ENCODE peak calls at places on chromosomes 13 and 19, in ten cellular contexts. N is body of pancreas, Y is neuronal stem cell, J is fibroblast of lung, D is psoas muscle, E is kidney, W is right cardiac atrium, V is endodermal cell, Q is ovary, A is iPS DF 6.9. L is an unnamed sample. For H3K4me1, the result is how much of the 10 kb centered on the place peaks cover.

GRCh38 chr13:65472336-65472735 is 1757.8 kb downstream of the PCDH9 start:
- DNase-seq in W (no peak), A (no peak), J (no peak), E (no peak), D (no peak), Y (no peak), V (no peak), Q (no peak), N (no peak), L (no peak)

GRCh38 chr13:100674363-100674847 is at the start of gene TMTC4:
- DNase-seq in E (no peak), D (no peak), W (no peak), V (no peak), J (no peak), Q (no peak), N (no peak), Y (peak), A (no peak), L (no peak)

GRCh38 chr19:10228925-10229324 is 2.2 kb downstream of the S1PR2 start:
- DNase-seq in Y (no peak), J (peak), Q (no peak), N (peak), W (no peak), D (no peak), E (no peak), V (peak), A (no peak), L (no peak)

GRCh38 chr19:37719111-37719926 is at the start of gene ZNF607:
- DNase-seq in Y (peak), A (peak), D (peak), N (peak), J (peak), Q (peak), V (peak), E (peak), W (peak), L (peak)

GRCh38 chr19:6767081-6767356 is 216 bp downstream of the SH2D3A start:
- DNase-seq in A (no peak), V (no peak), N (no peak), D (no peak), Y (no peak), J (no peak), Q (no peak), W (no peak), E (no peak), L (no peak)

GRCh38 chr19:55632463-55632834 is 8.1 kb upstream of the ZNF784 start:
- DNase-seq in J (peak), N (peak), A (peak), D (peak), Q (peak), V (peak), E (no peak), W (peak), Y (peak), L (peak)

GRCh38 chr13:21749410-21749809 is 78.5 kb downstream of the FGF9 start:
- DNase-seq in N (no peak), D (no peak), Y (no peak), J (peak), V (no peak), A (no peak), Q (no peak), W (no peak), E (no peak), L (no peak)

GRCh38 chr13:81171065-81171647 is 830.2 kb upstream of the SPRY2 start:
- DNase-seq in E (no peak), Y (peak), A (peak), W (no peak), Q (no peak), V (no peak), D (no peak), J (peak), N (no peak), L (no peak)

GRCh38 chr13:30021611-30022010 is 171.2 kb upstream of the UBL3 start:
- DNase-seq in D (no peak), E (no peak), Q (no peak), Y (no peak), W (no peak), V (no peak), A (no peak), J (no peak), N (no peak), L (no peak)

GRCh38 chr19:35846038-35846668 is 6.2 kb downstream of the NPHS1 start:
- DNase-seq in Q (no peak), V (peak), A (no peak), J (no peak), E (no peak), Y (no peak), D (no peak), W (peak), N (peak), L (no peak)

GRCh38 chr19:56712609-56713008 is 41.1 kb upstream of the ZNF835 start:
- DNase-seq in D (no peak), N (peak), A (no peak), V (no peak), Q (peak), Y (peak), W (no peak), J (no peak), E (no peak), L (no peak)

GRCh38 chr19:10288662-10289166 is 1.0 kb upstream of the ICAM5 start:
- DNase-seq in Q (no peak), V (peak), D (no peak), W (no peak), N (no peak), Y (no peak), E (no peak), J (no peak), A (no peak), L (no peak)

GRCh38 chr13:62250501-62251175 is 835.0 kb upstream of the PCDH20 start:
- DNase-seq in Y (no peak), N (no peak), V (no peak), E (no peak), J (peak), W (no peak), Q (no peak), A (no peak), D (no peak), L (no peak)

GRCh38 chr13:36913463-36913862 is 6.6 kb downstream of the SMAD9 start:
- DNase-seq in A (no peak), Q (no peak), E (no peak), J (no peak), W (no peak), Y (no peak), N (no peak), V (no peak), D (no peak), L (no peak)

GRCh38 chr19:42166336-42166735 is 34.1 kb upstream of the POU2F2 start:
- DNase-seq in D (no peak), E (no peak), V (no peak), Q (no peak), W (no peak), N (no peak), Y (no peak), A (no peak), J (no peak), L (no peak)

GRCh38 chr19:12723643-12724426 is at the start of gene TNPO2:
- DNase-seq in V (peak), Y (peak), D (peak), W (peak), N (peak), E (peak), A (no peak), Q (peak), J (peak), L (no peak)

GRCh38 chr13:97945792-97946419 is 7.6 kb upstream of the IPO5 start:
- DNase-seq in V (no peak), A (no peak), D (no peak), Q (no peak), E (no peak), J (no peak), N (no peak), Y (no peak), W (no peak), L (no peak)

GRCh38 chr13:94641432-94641941 is 39.8 kb downstream of the GPR180 start:
- DNase-seq in D (no peak), W (no peak), A (no peak), Q (no peak), V (no peak), N (no peak), Y (no peak), E (no peak), J (peak), L (no peak)

GRCh38 chr13:35475131-35475959 is 1.1 kb downstream of the MAB21L1 start:
- DNase-seq in D (peak), J (peak), Y (peak), A (no peak), Q (peak), N (no peak), W (peak), V (peak), E (peak), L (no peak)

GRCh38 chr19:31890230-31890629 is 455.2 kb upstream of the ZNF507 start:
- DNase-seq in Y (no peak), V (peak), Q (peak), A (no peak), E (no peak), J (no peak), D (no peak), W (no peak), N (no peak), L (no peak)

GRCh38 chr13:101691326-101691725 is 238.9 kb downstream of the ITGBL1 start:
- DNase-seq in W (no peak), E (no peak), J (peak), N (no peak), A (no peak), D (no peak), Q (no peak), V (no peak), Y (no peak), L (no peak)

GRCh38 chr19:5624741-5625140 is 1.9 kb downstream of the SAFB start:
- DNase-seq in D (no peak), E (no peak), W (no peak), N (no peak), J (no peak), Y (no peak), Q (no peak), A (no peak), V (no peak), L (no peak)

GRCh38 chr13:113064534-113065405 is 40.8 kb upstream of the F7 start:
- DNase-seq in W (peak), Q (no peak), N (no peak), V (no peak), J (peak), D (peak), E (peak), Y (no peak), A (no peak), L (no peak)

GRCh38 chr19:48290341-48290922 is 20.6 kb downstream of the ZNF114 start:
- DNase-seq in V (peak), A (peak), W (no peak), Q (no peak), J (peak), E (no peak), N (no peak), D (no peak), Y (peak), L (no peak)

GRCh38 chr13:99280166-99280565 is 22.0 kb upstream of the GPR18 start:
- DNase-seq in D (no peak), E (no peak), Y (no peak), Q (no peak), J (no peak), V (no peak), W (no peak), N (no peak), A (no peak), L (no peak)
- H3K4me1 ChIP-seq in D (under half), E (under half), Y (under half), Q (under half), J (under half), V (under half), W (under half), N (under half), A (under half), L (under half)

DNA sequence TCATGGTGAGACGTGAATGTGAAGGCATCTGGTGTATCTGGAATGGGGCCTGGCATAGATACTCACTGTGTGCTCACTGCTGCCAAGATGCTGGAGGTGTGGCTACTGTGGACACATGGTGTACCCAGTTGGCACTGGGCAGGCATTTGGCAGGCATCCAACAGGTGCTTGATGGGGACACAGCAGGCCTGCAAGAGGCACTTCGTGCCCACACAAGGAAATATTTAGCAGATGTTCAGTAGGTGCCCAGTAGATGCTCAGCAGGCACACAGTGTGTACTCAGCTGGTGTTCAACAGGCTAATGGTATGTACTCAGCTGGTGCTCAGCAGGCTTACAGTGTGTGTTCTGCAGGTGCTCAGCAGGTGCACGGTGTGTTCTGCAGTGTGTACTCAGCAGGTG is 14.2 kb downstream of the CRTC1 start:
- DNase-seq in W (no peak), A (no peak), N (peak), V (no peak), E (peak), Q (no peak), J (no peak), Y (no peak), D (no peak), L (no peak)
- H3K4me1 ChIP-seq in W (under half), A (under half), N (under half), V (under half), E (under half), Q (under half), J (under half), Y (under half), D (under half), L (under half)

DNA sequence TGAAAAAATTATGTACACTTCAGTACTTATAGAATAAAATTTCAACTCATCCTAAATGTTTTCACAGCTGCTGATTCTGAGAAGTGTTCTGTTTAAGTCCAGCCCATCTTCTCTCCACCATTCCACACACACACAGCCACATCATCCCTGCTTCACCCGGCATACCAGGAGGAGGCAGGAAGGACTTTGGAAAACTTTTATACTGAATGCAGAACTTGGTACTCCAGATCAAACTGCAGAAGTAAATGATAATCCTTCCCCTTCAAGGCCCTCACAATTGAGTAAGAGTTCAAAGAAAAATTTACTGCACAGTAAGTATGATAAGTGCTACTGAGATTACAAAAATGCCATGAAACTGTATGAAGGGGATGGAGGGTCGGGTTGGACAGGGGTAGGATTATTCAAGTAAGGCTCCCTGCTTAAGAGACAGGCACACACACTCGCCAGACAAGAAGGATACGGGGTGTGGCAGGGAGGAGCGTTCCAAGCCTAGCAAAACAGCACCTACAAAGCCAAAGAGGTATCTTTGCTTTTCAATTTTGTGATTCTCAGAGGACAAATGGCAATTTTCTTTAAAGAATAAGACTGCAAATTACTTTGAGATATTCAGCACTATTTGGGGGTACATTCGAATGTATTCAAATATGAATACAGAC is 2.6 kb downstream of the USP12 start:
- DNase-seq in D (no peak), V (no peak), N (no peak), W (no peak), Q (no peak), A (no peak), E (no peak), Y (no peak), J (no peak), L (no peak)
- H3K4me1 ChIP-seq in D (half or more), V (under half), N (under half), W (under half), Q (under half), A (under half), E (under half), Y (under half), J (under half), L (under half)

GRCh38 chr13:106496072-106496997 is 39.1 kb downstream of the EFNB2 start:
- DNase-seq in D (no peak), A (no peak), W (no peak), N (no peak), E (no peak), V (no peak), Q (no peak), Y (no peak), J (no peak), L (no peak)
- H3K4me1 ChIP-seq in D (half or more), A (under half), W (under half), N (under half), E (under half), V (under half), Q (under half), Y (under half), J (under half), L (under half)

DNA sequence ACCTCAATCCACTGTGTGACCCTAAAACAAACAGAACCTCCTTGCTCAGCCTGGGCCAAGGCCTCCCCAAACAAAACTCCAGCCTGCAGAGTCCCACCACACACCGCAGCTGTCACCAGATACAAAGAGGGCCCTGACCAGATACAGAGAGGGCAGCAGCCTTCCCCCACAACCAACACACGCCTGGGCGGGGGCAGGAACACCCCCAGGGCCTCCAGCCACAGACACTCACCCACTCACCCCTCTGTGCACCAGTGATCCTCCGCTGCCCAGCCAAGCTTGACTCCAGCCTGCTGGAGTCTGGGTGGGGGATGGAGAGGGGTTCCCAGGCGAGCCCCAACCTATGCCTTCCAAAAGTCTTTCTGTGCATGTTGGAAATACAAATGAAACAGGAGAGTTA is 5.9 kb upstream of the CIRBP start:
- DNase-seq in W (no peak), N (no peak), E (peak), A (no peak), D (peak), Q (peak), Y (no peak), V (no peak), J (no peak), L (no peak)
- H3K4me1 ChIP-seq in W (under half), N (half or more), E (under half), A (under half), D (half or more), Q (under half), Y (half or more), V (under half), J (half or more), L (half or more)

DNA sequence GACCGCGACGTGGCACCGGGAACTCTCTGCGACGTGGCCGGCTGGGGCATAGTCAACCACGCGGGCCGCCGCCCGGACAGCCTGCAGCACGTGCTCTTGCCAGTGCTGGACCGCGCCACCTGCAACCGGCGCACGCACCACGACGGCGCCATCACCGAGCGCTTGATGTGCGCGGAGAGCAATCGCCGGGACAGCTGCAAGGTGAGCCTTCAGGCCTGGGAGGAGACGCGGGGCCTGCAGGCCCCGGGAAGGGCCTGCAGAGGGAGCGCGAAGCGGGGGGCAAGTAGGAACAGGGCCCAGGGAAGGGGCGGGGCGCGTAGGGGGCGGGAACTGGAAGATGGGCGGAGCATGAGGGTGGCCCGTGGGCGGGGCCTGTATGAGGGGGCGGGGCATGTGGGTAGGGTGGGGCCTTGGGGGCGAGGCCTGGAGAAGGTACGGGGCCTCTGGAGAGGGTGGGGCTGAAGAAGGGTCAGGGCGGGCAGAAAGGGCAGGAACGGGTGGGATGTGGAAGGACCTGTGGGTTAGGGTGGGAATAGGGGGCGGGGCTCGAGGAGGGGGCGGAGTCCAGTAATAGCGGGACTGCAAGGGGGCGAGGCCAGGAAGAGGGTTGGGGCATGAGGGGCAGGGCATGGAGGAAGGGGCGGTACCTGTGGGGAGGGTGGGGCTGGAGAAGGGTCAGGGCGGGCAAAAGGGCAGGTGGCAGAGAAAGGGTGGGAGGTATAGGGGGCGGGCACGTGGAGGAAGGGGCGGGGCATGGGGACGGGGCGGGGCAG is 2.5 kb downstream of the CFD start:
- DNase-seq in E (peak), J (peak), D (peak), W (peak), Q (no peak), A (peak), N (peak), V (peak), Y (peak), L (no peak)
- H3K4me1 ChIP-seq in E (under half), J (under half), D (under half), W (under half), Q (under half), A (under half), N (under half), V (under half), Y (under half), L (under half)

GRCh38 chr19:33685541-33685940 is 63.8 kb downstream of the CHST8 start:
- DNase-seq in N (no peak), W (no peak), A (no peak), J (no peak), Y (no peak), D (no peak), Q (no peak), V (peak), E (peak), L (no peak)
- H3K4me1 ChIP-seq in N (under half), W (under half), A (under half), J (under half), Y (under half), D (under half), Q (under half), V (under half), E (under half), L (under half)

L was measured in esophagus squamous epithelium.